ENCODE peak calls at places on chromosomes 5 and 9, in eight cellular contexts. N, F, O, S, U, B, J and Q are unnamed samples.

GRCh38 chr5:135747824-135748223 is 86.6 kb upstream of the SLC25A48 start:
- DNase-seq in B (no peak), J (no peak), U (no peak), N (no peak), F (no peak), S (no peak), O (no peak), Q (no peak)

GRCh38 chr5:8057764-8058163 is 188.8 kb downstream of the MTRR start:
- DNase-seq in N (no peak), U (no peak), F (peak; percentile 23), S (no peak), O (no peak), B (no peak), J (peak; percentile 59), Q (peak; percentile 38)

GRCh38 chr5:61926911-61927310 is 379.1 kb upstream of the KIF2A start:
- DNase-seq in J (no peak), F (no peak), N (no peak), U (no peak), S (no peak), O (no peak), B (no peak), Q (no peak)

GRCh38 chr5:68456756-68457217 is 241.2 kb downstream of the PIK3R1 start:
- DNase-seq in U (no peak), J (peak; percentile 55), O (peak; percentile 50), B (no peak), F (peak; percentile 65), N (no peak), S (peak; percentile 41), Q (peak; percentile 71)

GRCh38 chr9:16321461-16322119 is 548.9 kb downstream of the BNC2 start:
- DNase-seq in B (no peak), F (peak; percentile 84), N (no peak), S (no peak), J (no peak), U (no peak), O (no peak), Q (peak; percentile 99)

GRCh38 chr5:133489632-133490031 is 122.7 kb downstream of the FSTL4 start:
- DNase-seq in O (no peak), U (no peak), F (no peak), J (no peak), S (no peak), N (no peak), B (no peak), Q (no peak)

GRCh38 chr9:76592105-76593010 is 133.4 kb downstream of the GCNT1 start:
- DNase-seq in B (no peak), J (no peak), U (no peak), O (no peak), S (no peak), F (peak; percentile 53), N (no peak), Q (no peak)

GRCh38 chr5:147559725-147560124 is 49.9 kb upstream of the DPYSL3 start:
- DNase-seq in O (no peak), U (no peak), S (no peak), F (peak; percentile 24), B (no peak), J (no peak), N (no peak), Q (no peak)

GRCh38 chr5:160271396-160271795 is 41.0 kb downstream of the CCNJL start:
- DNase-seq in F (no peak), N (no peak), O (no peak), J (no peak), U (no peak), B (no peak), S (peak; percentile 40), Q (no peak)

GRCh38 chr5:175712313-175712680 is 54.4 kb downstream of the HRH2 start:
- DNase-seq in B (no peak), J (no peak), O (no peak), F (no peak), U (no peak), S (no peak), N (peak; percentile 40), Q (no peak)

GRCh38 chr5:133819977-133820471 is 148.4 kb downstream of the C5orf15 start:
- DNase-seq in J (no peak), F (no peak), B (no peak), U (no peak), S (no peak), N (no peak), O (no peak), Q (no peak)

GRCh38 chr5:29758986-29759421 is 1434.5 kb upstream of the CDH6 start:
- DNase-seq in U (no peak), S (no peak), O (no peak), J (no peak), B (no peak), F (no peak), N (no peak), Q (peak; percentile 5)

GRCh38 chr5:123670981-123671557 is 159.1 kb downstream of the CSNK1G3 start:
- DNase-seq in J (peak; percentile 71), U (no peak), B (no peak), N (no peak), S (peak; percentile 44), F (peak; percentile 51), O (peak; percentile 57), Q (peak; percentile 29)

GRCh38 chr5:180825768-180826525 is 23.3 kb upstream of the MGAT1 start:
- DNase-seq in U (no peak), O (no peak), N (no peak), B (no peak), S (no peak), J (no peak), F (peak; percentile 76), Q (peak; percentile 77)

GRCh38 chr5:40416098-40416497 is 263.6 kb upstream of the PTGER4 start:
- DNase-seq in S (no peak), F (no peak), O (no peak), U (no peak), B (no peak), N (no peak), J (no peak), Q (no peak)
- H3K36me3 ChIP-seq in S (no peaks in the 10 kb centered on the region), F (no peaks in the 10 kb centered on the region), O (no peaks in the 10 kb centered on the region), U (no peaks in the 10 kb centered on the region), B (no peaks in the 10 kb centered on the region), N (no peaks in the 10 kb centered on the region), J (no peaks in the 10 kb centered on the region), Q (no peaks in the 10 kb centered on the region)

GRCh38 chr9:73280113-73280512 is 128.4 kb downstream of the ANXA1 start:
- DNase-seq in N (no peak), S (no peak), U (no peak), O (no peak), J (no peak), B (no peak), F (no peak), Q (no peak)
- H3K4me3 ChIP-seq in N (no peak overlapping the region), S (no peak overlapping the region), U (no peak overlapping the region), O (no peak overlapping the region), J (no peak overlapping the region), B (no peak overlapping the region), F (no peak overlapping the region), Q (no peak overlapping the region)

GRCh38 chr5:38452201-38452600 is 104.2 kb downstream of the LIFR start:
- DNase-seq in J (no peak), N (no peak), B (no peak), F (no peak), O (no peak), U (no peak), S (no peak), Q (no peak)

GRCh38 chr5:38455797-38456330 is 100.6 kb downstream of the LIFR start:
- DNase-seq in N (no peak), O (no peak), U (no peak), J (no peak), B (no peak), F (no peak), S (no peak), Q (no peak)

GRCh38 chr5:38453506-38453905 is 102.9 kb downstream of the LIFR start:
- DNase-seq in F (no peak), B (no peak), O (no peak), N (no peak), S (no peak), U (no peak), J (no peak), Q (no peak)

GRCh38 chr5:38451372-38451735 is 105.1 kb downstream of the LIFR start:
- DNase-seq in N (no peak), O (no peak), U (no peak), S (no peak), B (no peak), F (peak; percentile 47), J (no peak), Q (no peak)

DNA sequence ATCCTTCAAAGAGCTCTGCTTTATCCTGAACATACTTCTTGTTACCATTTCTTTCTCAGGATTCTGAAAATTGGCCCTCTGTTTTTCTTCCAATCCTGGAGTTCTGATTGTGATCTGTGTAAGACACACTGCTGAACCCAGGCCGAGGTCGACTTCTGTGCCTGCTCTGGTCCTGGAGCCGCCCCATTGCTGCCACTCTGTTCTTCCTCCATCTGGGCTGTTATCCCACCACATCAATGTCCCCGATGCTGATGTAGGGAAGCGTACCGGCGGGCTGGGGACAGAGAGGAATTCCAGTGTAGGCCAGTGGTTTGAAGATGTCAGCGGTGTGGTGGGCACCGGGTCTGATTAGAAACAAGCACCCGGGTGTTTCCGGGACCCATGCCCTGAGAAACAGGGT is 102.5 kb downstream of the LIFR start:
- DNase-seq in J (no peak), U (no peak), B (no peak), S (no peak), O (no peak), F (no peak), N (no peak), Q (no peak)
- H3K36me3 ChIP-seq in J (no peaks in the 10 kb centered on the region), U (no peaks in the 10 kb centered on the region), B (no peaks in the 10 kb centered on the region), S (no peaks in the 10 kb centered on the region), O (no peaks in the 10 kb centered on the region), F (no peaks in the 10 kb centered on the region), N (peaks cover 71% of the 10 kb centered on the region), Q (no peaks in the 10 kb centered on the region)

DNA sequence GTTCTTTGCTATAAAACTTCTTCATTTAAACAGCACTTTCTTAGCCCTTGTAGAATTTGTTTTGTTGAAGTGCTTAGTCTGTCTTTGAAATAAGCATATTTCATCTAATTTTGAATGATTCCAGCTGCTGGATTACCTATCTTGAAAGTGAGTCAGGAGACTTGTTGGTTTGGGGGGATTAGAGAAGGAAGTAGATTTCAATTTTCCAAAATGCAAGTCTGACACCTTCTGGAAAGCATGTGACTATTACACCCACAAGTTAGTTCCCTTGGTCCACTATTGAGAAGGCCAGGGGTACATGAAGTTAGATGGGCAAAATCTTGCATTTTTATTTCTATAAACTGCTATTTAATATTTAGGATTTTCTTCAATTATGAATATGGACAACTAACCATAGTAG is 96.4 kb upstream of the RANBP3L start:
- DNase-seq in N (no peak), J (no peak), U (no peak), O (no peak), F (peak; percentile 56), S (no peak), B (no peak), Q (no peak)
- H3K4me3 ChIP-seq in N (no peak overlapping the region), J (no peak overlapping the region), U (no peak overlapping the region), O (no peak overlapping the region), F (no peak overlapping the region), S (no peak overlapping the region), B (no peak overlapping the region), Q (no peak overlapping the region)

GRCh38 chr9:70322096-70322495 is 63.3 kb downstream of the SMC5 start:
- DNase-seq in U (no peak), S (no peak), F (no peak), N (no peak), J (no peak), B (no peak), O (no peak), Q (no peak)
- H3K36me3 ChIP-seq in U (peaks cover 55% of the 10 kb centered on the region), S (peaks cover 13% of the 10 kb centered on the region), F (peaks cover 73% of the 10 kb centered on the region), N (peaks cover 90% of the 10 kb centered on the region), J (no peaks in the 10 kb centered on the region), B (peaks cover 9% of the 10 kb centered on the region), O (peaks cover 23% of the 10 kb centered on the region), Q (peaks cover 26% of the 10 kb centered on the region)

DNA sequence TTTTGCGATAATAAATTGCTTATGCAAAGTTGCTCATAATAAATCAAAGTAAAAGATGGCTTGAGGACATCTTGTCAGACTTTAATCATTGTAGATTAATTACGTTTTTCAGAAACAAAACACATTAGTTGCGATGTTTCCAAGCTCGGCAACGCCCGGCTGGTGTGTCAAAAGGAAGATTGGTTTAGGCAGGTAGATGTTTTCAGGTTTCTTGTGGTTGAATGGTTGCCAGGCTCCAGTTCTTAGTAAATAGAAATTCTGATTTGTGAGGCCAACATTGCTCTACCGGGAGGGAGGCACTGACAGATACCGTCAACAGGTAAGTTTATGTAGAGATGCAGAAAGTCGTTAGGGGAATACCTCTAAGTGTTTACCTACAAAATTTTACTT is 280.3 kb downstream of the NPR3 start:
- DNase-seq in J (no peak), S (no peak), B (no peak), F (no peak), U (no peak), N (no peak), O (no peak), Q (no peak)
- H3K4me3 ChIP-seq in J (no peak overlapping the region), S (no peak overlapping the region), B (peak overlapping the region; percentile 9), F (no peak overlapping the region), U (no peak overlapping the region), N (no peak overlapping the region), O (no peak overlapping the region), Q (no peak overlapping the region)